ENCODE peak calls at places on chromosomes 16 and 17, in six cellular contexts. G is activated CD8-positive, alpha-beta memory T cell treated with anti-CD3 and anti-CD28 coated beads for 48 hours; W is endothelial cell; D is cardiac muscle cell; Y is NCI-H1436 treated with DMSO at 0.1 percent for 48 hours; P is MCF 10A. N is an unnamed sample.

GRCh38 chr16:88491001-88491559 is 38.0 kb downstream of the ZFPM1 start:
- DNase-seq in G (no peak), W (no peak), D (no peak), Y (no peak), P (no peak), N (no peak)

GRCh38 chr17:45149669-45150603 is 1.7 kb downstream of the HEXIM1 start:
- DNase-seq in G (no peak), W (peak), D (peak), Y (no peak), P (peak), N (peak)

GRCh38 chr17:57861737-57862409 is 12.0 kb upstream of the MRPS23 start:
- DNase-seq in G (no peak), W (no peak), D (peak), Y (no peak), P (no peak), N (no peak)

GRCh38 chr17:71919181-71919580 is 201.6 kb upstream of the SOX9 start:
- DNase-seq in G (no peak), W (no peak), D (no peak), Y (no peak), P (no peak), N (no peak)

GRCh38 chr17:81253358-81254131 is 14.4 kb downstream of the NDUFAF8 start:
- DNase-seq in G (no peak), W (peak), D (peak), Y (no peak), P (peak), N (no peak)

GRCh38 chr17:15456972-15457722 is 10.3 kb downstream of the CDRT4 start:
- DNase-seq in G (no peak), W (no peak), D (no peak), Y (no peak), P (no peak), N (peak)

GRCh38 chr17:80185968-80186367 is 16.1 kb downstream of the CARD14 start:
- DNase-seq in G (no peak), W (no peak), D (no peak), Y (no peak), P (no peak), N (no peak)

GRCh38 chr17:14725729-14726128 is 424.8 kb downstream of the HS3ST3B1 start:
- DNase-seq in G (no peak), W (no peak), D (no peak), Y (no peak), P (no peak), N (no peak)

GRCh38 chr17:79425686-79426085 is 185.2 kb downstream of the RBFOX3 start:
- DNase-seq in G (no peak), W (no peak), D (no peak), Y (no peak), P (no peak), N (no peak)

GRCh38 chr17:38674013-38674748 is 576 bp downstream of the EPOP start:
- DNase-seq in G (no peak), W (no peak), D (peak), Y (no peak), P (no peak), N (no peak)

GRCh38 chr17:66487121-66487520 is 184.7 kb downstream of the PRKCA start:
- DNase-seq in G (no peak), W (no peak), D (no peak), Y (no peak), P (no peak), N (no peak)

GRCh38 chr17:32622540-32622939 is 135.7 kb downstream of the CDK5R1 start:
- DNase-seq in G (no peak), W (no peak), D (no peak), Y (no peak), P (no peak), N (no peak)

GRCh38 chr16:9372934-9373890 is 281.8 kb downstream of the HAPSTR1 start:
- DNase-seq in G (no peak), W (peak), D (peak), Y (no peak), P (no peak), N (no peak)

GRCh38 chr17:43713494-43714162 is 45.0 kb downstream of the SOST start:
- DNase-seq in G (no peak), W (peak), D (peak), Y (no peak), P (no peak), N (no peak)

GRCh38 chr16:75139498-75139897 is 8.8 kb upstream of the ZFP1 start:
- DNase-seq in G (no peak), W (no peak), D (no peak), Y (no peak), P (no peak), N (no peak)

GRCh38 chr16:25691519-25692091 is at the start of gene HS3ST4:
- DNase-seq in G (no peak), W (peak), D (peak), Y (no peak), P (no peak), N (no peak)

GRCh38 chr17:81064746-81065475 is 30.0 kb downstream of the BAIAP2 start:
- DNase-seq in G (no peak), W (no peak), D (no peak), Y (no peak), P (no peak), N (no peak)

GRCh38 chr17:60102632-60103047 is 23.9 kb upstream of the HEATR6 start:
- DNase-seq in G (peak), W (peak), D (no peak), Y (no peak), P (no peak), N (no peak)

GRCh38 chr17:31068291-31068690 is 26.5 kb upstream of the NF1 start:
- DNase-seq in G (peak), W (peak), D (no peak), Y (no peak), P (peak), N (no peak)

GRCh38 chr17:9905902-9906301 is 831 bp upstream of the RCVRN start:
- DNase-seq in G (no peak), W (peak), D (peak), Y (no peak), P (peak), N (no peak)

GRCh38 chr17:9343513-9343912 is 232.1 kb downstream of the STX8 start:
- DNase-seq in G (no peak), W (no peak), D (peak), Y (no peak), P (no peak), N (no peak)

GRCh38 chr16:77652399-77652798 is 69.9 kb upstream of the NUDT7 start:
- DNase-seq in G (no peak), W (no peak), D (no peak), Y (no peak), P (peak), N (no peak)

GRCh38 chr16:27932542-27933178 is 130.9 kb downstream of the GSG1L start:
- DNase-seq in G (no peak), W (no peak), D (no peak), Y (no peak), P (no peak), N (no peak)

GRCh38 chr17:4541328-4542002 is 13.7 kb downstream of the MYBBP1A start:
- DNase-seq in G (no peak), W (peak), D (no peak), Y (no peak), P (no peak), N (no peak)

GRCh38 chr16:53509906-53510703 is 7.1 kb upstream of the AKTIP start:
- DNase-seq in G (no peak), W (peak), D (peak), Y (no peak), P (peak), N (peak)

GRCh38 chr17:44102845-44103622 is 20.4 kb downstream of the HDAC5 start:
- DNase-seq in G (no peak), W (no peak), D (no peak), Y (no peak), P (no peak), N (no peak)

GRCh38 chr17:21525464-21526130 is 149.4 kb downstream of the KCNJ12 start:
- DNase-seq in G (no peak), W (no peak), D (no peak), Y (no peak), P (no peak), N (no peak)

N was measured in NCI-H2107.